ENCODE peak calls at places on chromosomes 3 and 15, in six cellular contexts. J, B, P, U, V and F are unnamed samples.

GRCh38 chr3:13480340-13481318 is 523 bp downstream of the HDAC11 start:
- DNase-seq in J (peak; percentile 66), B (no peak), P (no peak), U (peak; percentile 10), V (peak; percentile 22), F (peak; percentile 14)

GRCh38 chr15:98203872-98204660 is 243.6 kb downstream of the ARRDC4 start:
- DNase-seq in J (no peak), B (no peak), P (no peak), U (no peak), V (no peak), F (no peak)

GRCh38 chr3:41103200-41103599 is 96.1 kb upstream of the CTNNB1 start:
- DNase-seq in J (no peak), B (no peak), P (no peak), U (no peak), V (no peak), F (no peak)

GRCh38 chr3:191070201-191070600 is 128.8 kb upstream of the OSTN start:
- DNase-seq in J (no peak), B (no peak), P (no peak), U (peak; percentile 95), V (peak; percentile 95), F (no peak)

GRCh38 chr15:95590533-95591044 is 739.9 kb upstream of the NR2F2 start:
- DNase-seq in J (no peak), B (no peak), P (no peak), U (no peak), V (peak; percentile 20), F (no peak)

GRCh38 chr3:141291610-141292345 is 60.2 kb downstream of the PXYLP1 start:
- DNase-seq in J (no peak), B (no peak), P (no peak), U (no peak), V (no peak), F (no peak)

GRCh38 chr3:17032407-17033034 is 147.8 kb downstream of the PLCL2 start:
- DNase-seq in J (peak; percentile 71), B (peak; percentile 53), P (peak; percentile 62), U (peak; percentile 36), V (peak; percentile 38), F (peak; percentile 38)

GRCh38 chr3:17179381-17180205 is 294.8 kb downstream of the PLCL2 start:
- DNase-seq in J (no peak), B (no peak), P (no peak), U (peak; percentile 13), V (peak; percentile 70), F (peak; percentile 62)

DNA sequence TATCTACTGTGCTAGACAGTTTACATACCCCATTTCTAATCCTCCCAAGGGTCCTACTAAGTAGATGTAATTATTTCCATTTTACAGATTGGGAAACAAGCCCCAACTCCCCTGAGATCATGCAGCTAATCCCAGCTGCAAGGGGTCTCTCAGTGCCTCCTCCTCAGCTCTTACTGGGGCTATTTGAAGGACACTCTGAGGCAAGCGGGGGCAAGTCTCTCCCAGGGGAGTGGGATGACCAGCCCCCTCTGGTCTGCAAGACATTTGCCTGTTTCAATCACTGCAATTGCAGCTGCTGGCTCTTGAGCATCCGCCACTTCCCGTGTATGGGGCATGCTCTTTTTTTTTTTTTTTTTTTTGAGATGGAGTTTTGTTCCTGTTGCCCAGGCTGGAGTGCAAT is 11.4 kb downstream of the LAMP3 start:
- DNase-seq in J (no peak), B (no peak), P (no peak), U (no peak), V (no peak), F (no peak)
- H3K4me2 ChIP-seq in J (no peak overlapping the region), B (no peak overlapping the region), P (no peak overlapping the region), U (no peak overlapping the region), V (no peak overlapping the region), F (no peak overlapping the region)

DNA sequence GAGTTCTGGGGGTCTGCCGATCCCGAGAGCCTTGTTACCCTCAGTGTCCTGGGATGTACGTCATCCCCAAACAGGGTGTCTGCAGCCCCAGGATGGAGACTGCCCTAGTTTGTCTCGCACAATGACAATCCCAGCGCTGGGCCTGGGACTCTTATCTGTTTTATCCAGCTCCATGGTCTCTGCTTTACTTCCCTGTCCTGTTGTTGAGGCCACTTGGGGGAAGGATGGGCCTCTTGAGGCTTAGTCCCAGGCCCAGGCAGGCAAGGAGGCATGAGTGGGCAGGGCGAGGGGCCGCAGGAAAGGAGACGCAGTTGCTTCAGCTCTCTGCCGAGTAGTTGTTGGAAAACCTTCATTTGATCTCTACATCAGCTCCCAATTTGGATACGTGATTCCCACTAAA is 17.4 kb downstream of the SMAD6 start:
- DNase-seq in J (no peak), B (no peak), P (no peak), U (no peak), V (no peak), F (no peak)
- H3K4me2 ChIP-seq in J (no peak overlapping the region), B (no peak overlapping the region), P (peak overlapping the region; percentile 27), U (no peak overlapping the region), V (no peak overlapping the region), F (no peak overlapping the region)

GRCh38 chr3:115254492-115255196 is 107.6 kb upstream of the ZBTB20 start:
- DNase-seq in J (peak; percentile 7), B (no peak), P (no peak), U (no peak), V (no peak), F (no peak)
- H3K4me2 ChIP-seq in J (no peak overlapping the region), B (no peak overlapping the region), P (no peak overlapping the region), U (no peak overlapping the region), V (no peak overlapping the region), F (no peak overlapping the region)

GRCh38 chr3:2024713-2025112 is 74.0 kb upstream of the CNTN4 start:
- DNase-seq in J (no peak), B (no peak), P (no peak), U (no peak), V (no peak), F (no peak)
- H3K4me2 ChIP-seq in J (no peak overlapping the region), B (no peak overlapping the region), P (no peak overlapping the region), U (no peak overlapping the region), V (no peak overlapping the region), F (no peak overlapping the region)

GRCh38 chr3:183244219-183244618 is 8.8 kb upstream of the B3GNT5 start:
- DNase-seq in J (no peak), B (no peak), P (no peak), U (no peak), V (peak; percentile 36), F (no peak)
- H3K4me2 ChIP-seq in J (no peak overlapping the region), B (peak overlapping the region; percentile 5), P (no peak overlapping the region), U (no peak overlapping the region), V (no peak overlapping the region), F (no peak overlapping the region)

GRCh38 chr3:25426408-25426807 is 1.7 kb upstream of the RARB start:
- DNase-seq in J (peak; percentile 39), B (peak; percentile 51), P (no peak), U (no peak), V (peak; percentile 72), F (no peak)

GRCh38 chr3:25420885-25421284 is 7.2 kb upstream of the RARB start:
- DNase-seq in J (no peak), B (no peak), P (no peak), U (no peak), V (no peak), F (no peak)

GRCh38 chr3:25421747-25422146 is 6.3 kb upstream of the RARB start:
- DNase-seq in J (no peak), B (peak; percentile 51), P (peak; percentile 55), U (no peak), V (no peak), F (no peak)

GRCh38 chr3:25424238-25425013 is 3.6 kb upstream of the RARB start:
- DNase-seq in J (no peak), B (peak; percentile 91), P (peak; percentile 58), U (no peak), V (peak; percentile 56), F (no peak)

DNA sequence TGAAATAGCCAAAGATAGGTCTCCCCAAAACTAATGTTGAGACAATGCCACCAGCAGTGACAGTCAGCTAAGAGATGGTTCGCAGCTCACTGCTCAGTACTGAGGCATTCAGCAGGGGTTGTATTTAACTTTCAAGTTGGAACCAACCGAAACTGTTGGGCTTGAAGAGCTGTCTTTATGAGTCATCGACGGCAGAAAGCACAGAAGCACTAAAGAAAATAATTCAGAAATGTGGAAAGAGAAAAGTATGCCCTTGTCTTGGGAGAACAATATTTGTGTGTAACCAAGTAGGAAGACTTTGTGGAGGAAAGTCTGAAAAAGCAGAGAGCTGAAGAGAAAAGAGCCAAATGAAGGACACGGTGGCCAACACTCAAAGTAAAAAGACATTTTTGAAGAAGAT is 4.3 kb upstream of the RARB start:
- DNase-seq in J (no peak), B (peak; percentile 69), P (peak; percentile 51), U (peak; percentile 44), V (peak; percentile 84), F (no peak)
- H3K4me2 ChIP-seq in J (peak overlapping the region; percentile 3), B (peak overlapping the region; percentile 81), P (peak overlapping the region; percentile 64), U (no peak overlapping the region), V (no peak overlapping the region), F (no peak overlapping the region)

DNA sequence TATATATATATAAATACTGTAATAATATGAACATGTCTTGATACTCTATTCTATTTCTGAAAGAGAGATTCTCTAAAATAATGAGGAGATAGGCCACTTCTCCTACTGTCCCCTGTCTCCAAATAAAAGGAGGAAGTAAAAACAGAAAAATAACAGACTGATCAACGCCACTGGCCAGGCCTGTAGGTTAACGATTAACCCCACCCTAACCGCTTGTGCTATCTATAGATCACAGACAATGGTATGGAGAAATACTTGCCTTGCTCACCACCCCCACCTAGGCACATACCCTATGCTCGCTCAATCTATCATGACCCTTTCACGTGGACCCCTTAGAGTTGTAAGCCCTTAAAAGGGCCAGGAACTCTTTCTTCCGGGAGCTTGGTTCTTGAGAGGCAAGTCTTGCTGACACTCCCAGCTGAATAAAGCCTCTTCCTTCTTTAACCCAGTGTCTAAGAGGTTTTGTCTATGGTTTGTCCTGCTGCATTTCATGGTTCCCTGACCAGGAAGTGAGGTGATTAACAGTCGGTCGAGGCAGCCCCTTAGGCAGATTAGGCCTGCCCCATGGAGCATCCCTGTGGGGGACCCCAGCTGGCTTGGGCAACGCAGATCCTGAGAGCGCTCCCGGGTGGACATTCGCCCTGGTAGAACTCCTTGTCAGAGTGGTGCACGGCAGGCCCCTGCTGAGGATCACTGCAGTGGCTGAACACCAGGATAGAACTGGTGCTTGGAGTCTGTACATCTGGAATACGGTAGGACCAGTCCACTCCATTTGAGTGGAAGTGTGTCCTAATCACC is 521.8 kb upstream of the CNTN3 start:
- DNase-seq in J (no peak), B (peak; percentile 67), P (peak; percentile 44), U (no peak), V (no peak), F (no peak)
- H3K4me2 ChIP-seq in J (no peak overlapping the region), B (peak overlapping the region; percentile 18), P (no peak overlapping the region), U (no peak overlapping the region), V (no peak overlapping the region), F (no peak overlapping the region)

DNA sequence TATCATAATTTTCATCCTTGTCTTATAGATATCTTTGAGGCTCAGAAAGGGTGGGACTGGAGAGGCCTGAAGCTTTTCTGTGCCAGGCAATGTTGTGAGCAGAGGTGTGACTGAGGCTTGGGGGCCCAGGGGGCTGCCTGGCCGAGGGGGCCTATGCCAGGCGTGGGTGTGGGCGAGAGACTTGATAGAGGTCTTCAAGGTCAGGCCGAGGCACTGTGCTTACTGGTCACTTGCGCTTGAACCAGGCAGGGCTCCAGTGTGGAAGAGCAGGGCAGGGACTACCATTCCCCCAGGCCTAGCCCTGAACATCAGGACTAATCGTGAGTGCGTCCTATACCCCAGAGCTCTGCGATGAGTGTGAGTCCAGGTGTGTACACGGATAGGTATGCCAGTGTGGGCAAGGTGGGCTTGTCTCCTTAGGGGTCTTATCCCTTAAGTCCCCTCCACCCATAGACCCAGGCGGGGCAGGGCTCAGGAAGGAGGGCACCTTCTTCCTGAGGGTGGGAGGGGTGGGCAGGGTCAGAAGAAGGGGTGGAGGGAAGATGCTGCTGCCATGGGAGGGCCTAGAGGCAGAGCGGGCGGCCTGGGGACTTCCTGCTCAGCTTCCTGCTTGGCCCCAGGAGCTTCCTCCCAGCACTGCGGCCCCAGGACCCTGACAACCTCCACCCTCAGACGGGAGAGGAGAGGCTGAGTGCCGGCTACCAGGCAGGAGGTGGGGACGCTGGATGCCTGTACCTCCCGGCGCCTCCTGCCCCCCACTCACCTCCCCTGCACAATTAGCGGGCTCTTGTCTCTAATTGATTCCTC is 84.7 kb downstream of the LINGO1 start:
- DNase-seq in J (no peak), B (no peak), P (no peak), U (no peak), V (no peak), F (peak; percentile 44)
- H3K4me2 ChIP-seq in J (no peak overlapping the region), B (no peak overlapping the region), P (no peak overlapping the region), U (no peak overlapping the region), V (no peak overlapping the region), F (peak overlapping the region; percentile 35)